ENCODE peak calls at places on chromosomes 13 and 19, in seven cellular contexts. H is Right ventricle myocardium superior; L is CD4-positive, alpha-beta T cell; T is C1 segment of cervical spinal cord; Y is activated CD4-positive, alpha-beta T cell treated with anti-CD3 and anti-CD28 coated beads, Interleukin-2, amount 10 ng/mL, durations not matched to agents 7 days and 5 days; I is stimulated activated CD4-positive, alpha-beta T cell treated with anti-CD3 and anti-CD28 coated beads, Interleukin-15, amount 100 ng/mL, for 1 hour; W is stimulated activated CD8-positive, alpha-beta memory T cell treated with anti-CD3 and anti-CD28 coated beads, Interleukin-15, amount 100 ng/mL, for 1 hour. E is an unnamed sample.

GRCh38 chr13:46321494-46322225 is 65.4 kb downstream of the RUBCNL start:
- DNase-seq in H (peak; percentile 62), L (peak; percentile 73), T (peak; percentile 2), Y (peak; percentile 81), I (peak; percentile 34), W (peak; percentile 54), E (peak; percentile 54)

GRCh38 chr19:50669319-50670101 is 20.3 kb downstream of the C19orf81 start:
- DNase-seq in H (no peak), L (peak; percentile 32), T (no peak), Y (peak; percentile 49), I (no peak), W (no peak), E (peak; percentile 43)

GRCh38 chr13:50388481-50388880 is 373.2 kb downstream of the KCNRG start:
- DNase-seq in H (no peak), L (no peak), T (no peak), Y (no peak), I (no peak), W (no peak), E (no peak)

GRCh38 chr19:50713556-50714236 is 5.9 kb downstream of the SHANK1 start:
- DNase-seq in H (no peak), L (no peak), T (no peak), Y (no peak), I (no peak), W (no peak), E (no peak)

GRCh38 chr19:19140476-19140875 is 2.2 kb upstream of the TMEM161A start:
- DNase-seq in H (no peak), L (no peak), T (no peak), Y (no peak), I (no peak), W (no peak), E (no peak)

GRCh38 chr13:110820311-110820710 is 94.6 kb downstream of the ANKRD10 start:
- DNase-seq in H (no peak), L (no peak), T (no peak), Y (no peak), I (no peak), W (no peak), E (no peak)

GRCh38 chr13:47480121-47480520 is 521.0 kb downstream of the SUCLA2 start:
- DNase-seq in H (no peak), L (no peak), T (no peak), Y (no peak), I (no peak), W (no peak), E (no peak)

GRCh38 chr13:46961719-46962118 is 64.9 kb upstream of the HTR2A start:
- DNase-seq in H (no peak), L (no peak), T (no peak), Y (no peak), I (no peak), W (no peak), E (no peak)

GRCh38 chr19:3224346-3225325 is at the start of gene CELF5:
- DNase-seq in H (peak; percentile 68), L (peak; percentile 57), T (no peak), Y (peak; percentile 53), I (peak; percentile 32), W (peak; percentile 16), E (no peak)

GRCh38 chr13:29800687-29801086 is 49.7 kb downstream of the UBL3 start:
- DNase-seq in H (no peak), L (no peak), T (no peak), Y (no peak), I (no peak), W (no peak), E (no peak)

GRCh38 chr19:1266818-1267440 is 2.2 kb upstream of the CIRBP start:
- DNase-seq in H (peak; percentile 84), L (peak; percentile 60), T (peak; percentile 73), Y (peak; percentile 66), I (peak; percentile 54), W (peak; percentile 39), E (peak; percentile 86)

E was measured in memory B cell.